ENCODE peak calls at places on chromosome 14, in ten cellular contexts. One of them, this sample, is unnamed.

GRCh38 chr14:100313464-100314230 is 7.4 kb upstream of the SLC25A29 start:
- DNase-seq in CD8-positive, alpha-beta T cell: no peak
- DNase-seq in heart right ventricle: no peak
- DNase-seq in cardiac fibroblast: no peak
- DNase-seq in Caco-2: no peak
- DNase-seq in astrocyte: no peak
- DNase-seq in fibroblast of lung: no peak
- DNase-seq in astrocyte of the spinal cord: no peak
- DNase-seq in GM06990: no peak
- DNase-seq in upper lobe of right lung: no peak
- DNase-seq in this sample: no peak

GRCh38 chr14:77508249-77508648 is 9.6 kb upstream of the ISM2 start:
- DNase-seq in upper lobe of right lung: no peak
- DNase-seq in heart right ventricle: no peak
- DNase-seq in fibroblast of lung: peak; percentile 43
- DNase-seq in Caco-2: no peak
- DNase-seq in astrocyte: peak; percentile 75
- DNase-seq in astrocyte of the spinal cord: peak; percentile 22
- DNase-seq in CD8-positive, alpha-beta T cell: no peak
- DNase-seq in cardiac fibroblast: peak; percentile 79
- DNase-seq in GM06990: no peak
- DNase-seq in this sample: no peak

GRCh38 chr14:85577542-85578140 is 47.7 kb downstream of the FLRT2 start:
- DNase-seq in cardiac fibroblast: no peak
- DNase-seq in fibroblast of lung: no peak
- DNase-seq in CD8-positive, alpha-beta T cell: no peak
- DNase-seq in GM06990: no peak
- DNase-seq in astrocyte: no peak
- DNase-seq in heart right ventricle: no peak
- DNase-seq in astrocyte of the spinal cord: no peak
- DNase-seq in Caco-2: no peak
- DNase-seq in upper lobe of right lung: no peak
- DNase-seq in this sample: no peak

GRCh38 chr14:68016243-68016914 is 196.8 kb downstream of the RAD51B start:
- DNase-seq in fibroblast of lung: peak; percentile 75
- DNase-seq in GM06990: no peak
- DNase-seq in CD8-positive, alpha-beta T cell: no peak
- DNase-seq in astrocyte: peak; percentile 66
- DNase-seq in cardiac fibroblast: peak; percentile 56
- DNase-seq in heart right ventricle: no peak
- DNase-seq in astrocyte of the spinal cord: peak; percentile 38
- DNase-seq in Caco-2: no peak
- DNase-seq in upper lobe of right lung: no peak
- DNase-seq in this sample: no peak

GRCh38 chr14:37550511-37550910 is 44.5 kb downstream of the FOXA1 start:
- DNase-seq in GM06990: no peak
- DNase-seq in upper lobe of right lung: no peak
- DNase-seq in CD8-positive, alpha-beta T cell: no peak
- DNase-seq in astrocyte: peak; percentile 79
- DNase-seq in cardiac fibroblast: peak; percentile 6
- DNase-seq in fibroblast of lung: peak; percentile 92
- DNase-seq in Caco-2: no peak
- DNase-seq in heart right ventricle: no peak
- DNase-seq in astrocyte of the spinal cord: peak; percentile 80
- DNase-seq in this sample: no peak

GRCh38 chr14:67673451-67673850 is 981 bp downstream of the VTI1B start:
- DNase-seq in cardiac fibroblast: no peak
- DNase-seq in CD8-positive, alpha-beta T cell: no peak
- DNase-seq in heart right ventricle: no peak
- DNase-seq in astrocyte: no peak
- DNase-seq in fibroblast of lung: no peak
- DNase-seq in astrocyte of the spinal cord: no peak
- DNase-seq in GM06990: no peak
- DNase-seq in upper lobe of right lung: no peak
- DNase-seq in Caco-2: no peak
- DNase-seq in this sample: no peak

GRCh38 chr14:67514650-67515385 is 18.3 kb upstream of the PLEKHH1 start:
- DNase-seq in astrocyte: peak; percentile 24
- DNase-seq in upper lobe of right lung: peak; percentile 76
- DNase-seq in CD8-positive, alpha-beta T cell: peak; percentile 38
- DNase-seq in Caco-2: no peak
- DNase-seq in cardiac fibroblast: peak; percentile 34
- DNase-seq in heart right ventricle: peak; percentile 16
- DNase-seq in fibroblast of lung: peak; percentile 37
- DNase-seq in astrocyte of the spinal cord: peak; percentile 32
- DNase-seq in GM06990: peak; percentile 42
- DNase-seq in this sample: peak; percentile 28

GRCh38 chr14:37093364-37093763 is 79.0 kb downstream of the SLC25A21 start:
- DNase-seq in upper lobe of right lung: no peak
- DNase-seq in heart right ventricle: no peak
- DNase-seq in fibroblast of lung: no peak
- DNase-seq in cardiac fibroblast: no peak
- DNase-seq in CD8-positive, alpha-beta T cell: no peak
- DNase-seq in Caco-2: no peak
- DNase-seq in GM06990: no peak
- DNase-seq in astrocyte of the spinal cord: no peak
- DNase-seq in astrocyte: no peak
- DNase-seq in this sample: no peak

GRCh38 chr14:66434464-66434863 is 51.7 kb upstream of the CCDC196 start:
- DNase-seq in astrocyte of the spinal cord: no peak
- DNase-seq in upper lobe of right lung: no peak
- DNase-seq in fibroblast of lung: no peak
- DNase-seq in Caco-2: no peak
- DNase-seq in heart right ventricle: no peak
- DNase-seq in astrocyte: no peak
- DNase-seq in GM06990: no peak
- DNase-seq in CD8-positive, alpha-beta T cell: no peak
- DNase-seq in cardiac fibroblast: no peak
- DNase-seq in this sample: no peak

GRCh38 chr14:22220427-22220826 is 368.6 kb downstream of the DAD1 start:
- DNase-seq in fibroblast of lung: peak; percentile 21
- DNase-seq in cardiac fibroblast: peak; percentile 1
- DNase-seq in upper lobe of right lung: no peak
- DNase-seq in GM06990: no peak
- DNase-seq in CD8-positive, alpha-beta T cell: no peak
- DNase-seq in astrocyte: peak; percentile 22
- DNase-seq in Caco-2: no peak
- DNase-seq in astrocyte of the spinal cord: peak; percentile 28
- DNase-seq in heart right ventricle: no peak
- DNase-seq in this sample: no peak

DNA sequence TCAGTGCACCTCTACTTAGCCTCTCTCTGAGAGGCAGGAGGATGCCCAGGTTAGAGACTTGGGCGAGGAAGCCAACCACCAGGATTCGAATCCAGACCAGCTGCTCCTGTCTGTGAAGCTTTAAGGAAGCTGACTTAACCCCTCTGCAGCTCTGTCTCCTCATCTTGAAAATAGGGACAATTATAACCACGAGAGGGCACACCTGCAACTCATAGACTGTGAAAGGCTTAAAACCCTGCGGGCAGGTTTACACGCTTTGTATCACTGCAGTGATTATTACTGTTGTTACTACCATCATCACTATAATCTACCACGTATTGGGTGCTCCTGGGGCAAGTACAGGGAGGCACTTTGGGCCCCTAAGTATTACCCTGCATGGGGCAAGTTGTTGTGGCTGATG is 379.8 kb downstream of the VRK1 start:
- DNase-seq in GM06990: no peak
- DNase-seq in astrocyte: no peak
- DNase-seq in fibroblast of lung: no peak
- DNase-seq in heart right ventricle: no peak
- DNase-seq in Caco-2: peak; percentile 41
- DNase-seq in cardiac fibroblast: no peak
- DNase-seq in CD8-positive, alpha-beta T cell: peak; percentile 24
- DNase-seq in astrocyte of the spinal cord: no peak
- DNase-seq in upper lobe of right lung: no peak
- DNase-seq in this sample: peak; percentile 15
- TF ChIP-seq CTCF in GM06990: peak; percentile 35
- TF ChIP-seq CTCF in astrocyte: no peak
- TF ChIP-seq CTCF in fibroblast of lung: no peak
- TF ChIP-seq CTCF in heart right ventricle: peak; percentile 20
- TF ChIP-seq CTCF in Caco-2: no peak
- TF ChIP-seq CTCF in cardiac fibroblast: no peak
- TF ChIP-seq CTCF in CD8-positive, alpha-beta T cell: peak; percentile 45
- TF ChIP-seq CTCF in astrocyte of the spinal cord: peak; percentile 16
- TF ChIP-seq CTCF in upper lobe of right lung: peak; percentile 11
- TF ChIP-seq CTCF in this sample: no peak

GRCh38 chr14:26598672-26599131 is 869 bp upstream of the NOVA1 start:
- DNase-seq in heart right ventricle: no peak
- DNase-seq in upper lobe of right lung: no peak
- DNase-seq in astrocyte of the spinal cord: no peak
- DNase-seq in CD8-positive, alpha-beta T cell: no peak
- DNase-seq in cardiac fibroblast: peak; percentile 37
- DNase-seq in Caco-2: no peak
- DNase-seq in astrocyte: no peak
- DNase-seq in GM06990: no peak
- DNase-seq in fibroblast of lung: no peak
- DNase-seq in this sample: no peak

GRCh38 chr14:26597136-26598080 is at the start of gene NOVA1:
- DNase-seq in astrocyte of the spinal cord: peak; percentile 22
- DNase-seq in fibroblast of lung: peak; percentile 20
- DNase-seq in heart right ventricle: peak; percentile 19
- DNase-seq in CD8-positive, alpha-beta T cell: no peak
- DNase-seq in upper lobe of right lung: peak; percentile 58
- DNase-seq in astrocyte: peak; percentile 18
- DNase-seq in cardiac fibroblast: peak; percentile 33
- DNase-seq in Caco-2: no peak
- DNase-seq in GM06990: no peak
- DNase-seq in this sample: peak; percentile 35

GRCh38 chr14:26596722-26597030 is 1.2 kb downstream of the NOVA1 start:
- DNase-seq in fibroblast of lung: peak; percentile 25
- DNase-seq in GM06990: no peak
- DNase-seq in astrocyte of the spinal cord: no peak
- DNase-seq in heart right ventricle: peak; percentile 9
- DNase-seq in Caco-2: no peak
- DNase-seq in upper lobe of right lung: peak; percentile 32
- DNase-seq in cardiac fibroblast: peak; percentile 36
- DNase-seq in CD8-positive, alpha-beta T cell: no peak
- DNase-seq in astrocyte: no peak
- DNase-seq in this sample: peak; percentile 9

GRCh38 chr14:26595922-26596721 is 1.7 kb downstream of the NOVA1 start:
- DNase-seq in GM06990: no peak
- DNase-seq in cardiac fibroblast: peak; percentile 31
- DNase-seq in upper lobe of right lung: no peak
- DNase-seq in astrocyte: no peak
- DNase-seq in astrocyte of the spinal cord: peak; percentile 16
- DNase-seq in CD8-positive, alpha-beta T cell: no peak
- DNase-seq in fibroblast of lung: peak; percentile 41
- DNase-seq in Caco-2: no peak
- DNase-seq in heart right ventricle: no peak
- DNase-seq in this sample: peak; percentile 3

DNA sequence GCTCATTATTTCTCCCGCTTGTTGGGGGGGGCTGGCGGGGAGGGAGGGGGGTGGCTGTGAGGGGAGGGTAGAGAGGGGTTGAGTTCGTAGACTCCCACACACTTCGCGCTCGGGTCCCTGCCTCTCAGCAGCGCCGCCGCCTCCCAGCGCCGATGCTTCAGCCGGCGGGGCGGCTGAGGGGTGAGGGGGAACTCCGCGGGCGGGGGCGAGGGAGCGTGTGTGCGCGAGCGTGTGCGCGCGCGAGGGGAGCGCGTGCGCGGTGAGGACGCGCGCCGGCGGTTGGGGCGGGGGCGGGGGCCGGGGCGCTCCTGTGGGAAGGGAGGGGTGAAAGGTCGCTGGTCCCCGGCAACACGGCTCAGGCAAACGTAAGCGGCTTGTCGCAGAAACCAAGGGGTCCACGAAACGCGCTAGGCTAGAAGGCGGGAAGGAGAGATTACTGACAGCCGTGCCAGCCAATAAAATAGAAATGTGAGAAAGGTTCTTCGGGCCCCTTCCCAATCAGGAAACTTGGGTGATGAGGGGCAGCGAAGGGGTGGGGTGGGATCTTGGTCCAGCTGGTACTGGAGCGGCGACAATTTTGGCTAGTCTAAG is 343 bp upstream of the NOVA1 start:
- DNase-seq in GM06990: no peak
- DNase-seq in cardiac fibroblast: peak; percentile 98
- DNase-seq in astrocyte of the spinal cord: peak; percentile 90
- DNase-seq in Caco-2: peak; percentile 75
- DNase-seq in astrocyte: peak; percentile 81
- DNase-seq in fibroblast of lung: peak; percentile 97
- DNase-seq in heart right ventricle: peak; percentile 92
- DNase-seq in upper lobe of right lung: peak; percentile 75
- DNase-seq in CD8-positive, alpha-beta T cell: peak; percentile 4
- DNase-seq in this sample: peak; percentile 90
- TF ChIP-seq CTCF in GM06990: no peak
- TF ChIP-seq CTCF in cardiac fibroblast: no peak
- TF ChIP-seq CTCF in astrocyte of the spinal cord: no peak
- TF ChIP-seq CTCF in Caco-2: no peak
- TF ChIP-seq CTCF in astrocyte: no peak
- TF ChIP-seq CTCF in fibroblast of lung: no peak
- TF ChIP-seq CTCF in heart right ventricle: no peak
- TF ChIP-seq CTCF in upper lobe of right lung: no peak
- TF ChIP-seq CTCF in CD8-positive, alpha-beta T cell: no peak
- TF ChIP-seq CTCF in this sample: no peak

DNA sequence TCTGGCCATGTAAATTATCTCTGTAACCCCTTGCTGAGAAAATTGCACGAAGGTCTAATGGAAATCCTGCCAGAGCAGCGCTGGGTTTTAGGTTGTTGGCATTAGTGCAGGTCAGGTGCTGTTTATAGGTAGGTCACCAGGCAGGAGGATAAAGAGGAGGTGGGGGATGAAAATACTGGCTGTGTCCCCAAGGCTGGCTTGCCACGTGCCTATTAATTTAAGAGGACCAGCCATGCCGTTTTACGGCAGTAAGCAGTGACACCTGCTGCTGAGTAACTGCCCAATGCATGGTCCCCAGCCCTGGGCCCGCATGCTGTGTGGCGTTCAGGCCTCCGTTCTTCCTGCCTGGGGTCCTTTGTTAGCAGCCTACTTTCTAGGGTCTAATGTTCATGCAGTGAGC is 67.2 kb downstream of the WDR20 start:
- DNase-seq in heart right ventricle: no peak
- DNase-seq in astrocyte: no peak
- DNase-seq in Caco-2: no peak
- DNase-seq in fibroblast of lung: no peak
- DNase-seq in upper lobe of right lung: no peak
- DNase-seq in CD8-positive, alpha-beta T cell: no peak
- DNase-seq in GM06990: no peak
- DNase-seq in astrocyte of the spinal cord: no peak
- DNase-seq in cardiac fibroblast: no peak
- DNase-seq in this sample: no peak
- TF ChIP-seq CTCF in heart right ventricle: no peak
- TF ChIP-seq CTCF in astrocyte: no peak
- TF ChIP-seq CTCF in Caco-2: no peak
- TF ChIP-seq CTCF in fibroblast of lung: no peak
- TF ChIP-seq CTCF in upper lobe of right lung: no peak
- TF ChIP-seq CTCF in CD8-positive, alpha-beta T cell: no peak
- TF ChIP-seq CTCF in GM06990: no peak
- TF ChIP-seq CTCF in astrocyte of the spinal cord: no peak
- TF ChIP-seq CTCF in cardiac fibroblast: no peak
- TF ChIP-seq CTCF in this sample: no peak

DNA sequence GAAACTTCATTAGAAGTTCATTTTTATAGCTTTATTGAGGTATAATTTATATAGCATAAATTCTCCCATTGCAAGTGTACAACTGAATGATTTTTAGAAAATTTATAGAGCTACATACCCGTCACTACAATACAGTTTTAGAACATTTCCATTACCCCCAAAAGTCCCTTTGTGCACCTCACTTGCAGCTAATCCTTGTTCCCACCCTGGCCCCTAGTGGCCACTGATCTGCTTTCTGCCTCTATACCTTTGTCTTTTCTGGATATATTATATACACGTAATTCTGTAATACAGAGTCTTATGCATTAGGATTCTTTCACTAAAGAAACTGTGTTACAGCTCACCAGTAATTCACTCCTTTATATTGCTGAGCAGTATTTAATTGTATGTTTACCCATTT is 145.1 kb upstream of the DIO2 start:
- DNase-seq in fibroblast of lung: peak; percentile 17
- DNase-seq in heart right ventricle: no peak
- DNase-seq in CD8-positive, alpha-beta T cell: no peak
- DNase-seq in GM06990: no peak
- DNase-seq in astrocyte of the spinal cord: peak; percentile 33
- DNase-seq in Caco-2: no peak
- DNase-seq in astrocyte: peak; percentile 10
- DNase-seq in upper lobe of right lung: no peak
- DNase-seq in cardiac fibroblast: peak; percentile 44
- DNase-seq in this sample: peak; percentile 10
- TF ChIP-seq CTCF in fibroblast of lung: peak; percentile 61
- TF ChIP-seq CTCF in heart right ventricle: no peak
- TF ChIP-seq CTCF in CD8-positive, alpha-beta T cell: no peak
- TF ChIP-seq CTCF in GM06990: peak; percentile 27
- TF ChIP-seq CTCF in astrocyte of the spinal cord: peak; percentile 69
- TF ChIP-seq CTCF in Caco-2: peak; percentile 52
- TF ChIP-seq CTCF in astrocyte: peak; percentile 55
- TF ChIP-seq CTCF in upper lobe of right lung: no peak
- TF ChIP-seq CTCF in cardiac fibroblast: peak; percentile 70
- TF ChIP-seq CTCF in this sample: peak; percentile 46

This sample was measured in endothelial cell.